ENCODE peak calls at places on chromosome 7, in four cellular contexts. I, C, R and W are unnamed samples.

GRCh38 chr7:40881405-40881926 is 746.7 kb downstream of the SUGCT start:
- DNase-seq in I (peak), C (no peak), R (no peak), W (no peak)

GRCh38 chr7:88306590-88307048 is at the start of gene STEAP4:
- DNase-seq in I (peak), C (no peak), R (peak), W (peak)

GRCh38 chr7:21568762-21569161 is 25.9 kb downstream of the DNAH11 start:
- DNase-seq in I (peak), C (no peak), R (no peak), W (no peak)

GRCh38 chr7:12458520-12459131 is 55.0 kb upstream of the VWDE start:
- DNase-seq in I (peak), C (no peak), R (peak), W (no peak)

GRCh38 chr7:27515933-27516332 is 146.8 kb downstream of the HIBADH start:
- DNase-seq in I (peak), C (no peak), R (no peak), W (no peak)

GRCh38 chr7:151838861-151839381 is 38.0 kb downstream of the PRKAG2 start:
- DNase-seq in I (no peak), C (peak), R (no peak), W (no peak)

GRCh38 chr7:76133839-76134238 is 67.9 kb upstream of the SRRM3 start:
- DNase-seq in I (no peak), C (no peak), R (no peak), W (no peak)

GRCh38 chr7:66013938-66014337 is 31.9 kb upstream of the GUSB start:
- DNase-seq in I (peak), C (no peak), R (peak), W (peak)

GRCh38 chr7:80749270-80749669 is 110.8 kb downstream of the CD36 start:
- DNase-seq in I (no peak), C (no peak), R (no peak), W (no peak)

GRCh38 chr7:50865450-50865849 is 82.8 kb upstream of the GRB10 start:
- DNase-seq in I (no peak), C (no peak), R (no peak), W (no peak)

GRCh38 chr7:24716480-24717246 is 40.6 kb downstream of the GSDME start:
- DNase-seq in I (no peak), C (no peak), R (no peak), W (no peak)

GRCh38 chr7:45910855-45911254 is 10.2 kb downstream of the IGFBP3 start:
- DNase-seq in I (no peak), C (no peak), R (no peak), W (no peak)

GRCh38 chr7:43593010-43593409 is 10.1 kb downstream of the STK17A start:
- DNase-seq in I (no peak), C (no peak), R (no peak), W (no peak)

GRCh38 chr7:15783971-15784693 is 97.6 kb upstream of the MEOX2 start:
- DNase-seq in I (peak), C (no peak), R (no peak), W (no peak)

GRCh38 chr7:6917258-6917657 is 91.2 kb upstream of the CCZ1B start:
- DNase-seq in I (no peak), C (no peak), R (no peak), W (no peak)

GRCh38 chr7:68888971-68889385 is 709.3 kb upstream of the AUTS2 start:
- DNase-seq in I (no peak), C (no peak), R (no peak), W (no peak)

GRCh38 chr7:23938937-23939552 is 229.0 kb downstream of the STK31 start:
- DNase-seq in I (peak), C (no peak), R (peak), W (peak)

GRCh38 chr7:24825931-24826661 is 68.8 kb upstream of the GSDME start:
- DNase-seq in I (peak), C (no peak), R (peak), W (no peak)

GRCh38 chr7:87170828-87171227 is 18.6 kb downstream of the DMTF1 start:
- DNase-seq in I (no peak), C (no peak), R (no peak), W (no peak)

GRCh38 chr7:95205821-95206220 is 118.5 kb downstream of the PON1 start:
- DNase-seq in I (no peak), C (no peak), R (peak), W (no peak)

GRCh38 chr7:46764100-46764941 is 817.6 kb downstream of the TNS3 start:
- DNase-seq in I (no peak), C (peak), R (peak), W (no peak)

GRCh38 chr7:131501930-131502685 is 54.3 kb downstream of the PODXL start:
- DNase-seq in I (no peak), C (no peak), R (no peak), W (no peak)

GRCh38 chr7:17318146-17318545 is 19.7 kb downstream of the AHR start:
- DNase-seq in I (no peak), C (no peak), R (no peak), W (no peak)

GRCh38 chr7:121752706-121753105 is 120.3 kb upstream of the PTPRZ1 start:
- DNase-seq in I (peak), C (no peak), R (peak), W (no peak)

GRCh38 chr7:111953611-111954010 is 252.6 kb downstream of the DOCK4 start:
- DNase-seq in I (peak), C (peak), R (no peak), W (no peak)

GRCh38 chr7:55063036-55063435 is 44.2 kb downstream of the EGFR start:
- DNase-seq in I (no peak), C (no peak), R (no peak), W (no peak)

GRCh38 chr7:74287303-74288033 is 1.7 kb upstream of the CLIP2 start:
- DNase-seq in I (no peak), C (no peak), R (no peak), W (no peak)

GRCh38 chr7:42456756-42457276 is 219.8 kb upstream of the GLI3 start:
- DNase-seq in I (no peak), C (no peak), R (no peak), W (no peak)

GRCh38 chr7:6423942-6424701 is 23.6 kb downstream of the DAGLB start:
- DNase-seq in I (peak), C (no peak), R (no peak), W (no peak)

GRCh38 chr7:42236266-42237161 is 495 bp downstream of the GLI3 start:
- DNase-seq in I (peak), C (no peak), R (no peak), W (peak)

GRCh38 chr7:37267251-37267650 is 181.4 kb downstream of the ELMO1 start:
- DNase-seq in I (no peak), C (no peak), R (no peak), W (no peak)

GRCh38 chr7:158075633-158076001 is 512.0 kb downstream of the PTPRN2 start:
- DNase-seq in I (no peak), C (no peak), R (no peak), W (no peak)

GRCh38 chr7:157043745-157044144 is 33.3 kb upstream of the MNX1 start:
- DNase-seq in I (no peak), C (no peak), R (no peak), W (no peak)

GRCh38 chr7:70171369-70171768 is 573.1 kb downstream of the AUTS2 start:
- DNase-seq in I (no peak), C (no peak), R (no peak), W (no peak)

DNA sequence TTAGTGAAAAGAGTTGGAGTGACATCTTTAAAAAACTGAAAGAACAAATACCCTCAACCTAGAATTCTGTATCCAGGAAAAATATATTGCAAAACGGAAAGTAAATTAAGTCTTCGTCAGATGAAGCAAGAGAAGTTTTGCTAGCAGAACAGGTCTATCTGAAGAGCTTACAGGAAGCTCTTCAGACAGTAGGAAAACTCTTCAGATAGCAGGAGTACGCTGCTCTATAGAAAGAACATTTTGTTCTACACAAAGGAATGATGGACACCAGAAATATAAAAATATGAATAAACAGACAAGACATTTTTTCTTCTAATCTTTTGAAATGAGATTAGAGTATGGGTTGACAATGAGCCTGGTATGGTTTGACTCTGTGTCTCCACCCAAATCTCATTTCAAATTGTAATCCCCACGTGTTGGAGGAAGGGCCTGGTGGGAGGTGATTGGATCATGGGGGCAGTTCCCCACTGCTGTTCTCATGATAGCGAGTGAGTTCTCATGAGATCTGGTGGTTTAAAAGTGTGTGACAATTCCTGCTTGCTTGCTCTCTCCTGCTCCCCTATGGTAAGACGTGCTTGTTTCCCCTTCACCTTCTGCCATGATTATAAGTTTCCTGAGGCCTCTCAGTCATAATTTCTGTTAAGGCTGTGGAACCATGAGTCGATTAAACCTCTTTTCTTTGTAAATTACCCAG is 567.3 kb downstream of the AUTS2 start:
- DNase-seq in I (no peak), C (no peak), R (no peak), W (no peak)
- TF ChIP-seq JUND in I (no peak), C (no peak), R (no peak), W (no peak)

DNA sequence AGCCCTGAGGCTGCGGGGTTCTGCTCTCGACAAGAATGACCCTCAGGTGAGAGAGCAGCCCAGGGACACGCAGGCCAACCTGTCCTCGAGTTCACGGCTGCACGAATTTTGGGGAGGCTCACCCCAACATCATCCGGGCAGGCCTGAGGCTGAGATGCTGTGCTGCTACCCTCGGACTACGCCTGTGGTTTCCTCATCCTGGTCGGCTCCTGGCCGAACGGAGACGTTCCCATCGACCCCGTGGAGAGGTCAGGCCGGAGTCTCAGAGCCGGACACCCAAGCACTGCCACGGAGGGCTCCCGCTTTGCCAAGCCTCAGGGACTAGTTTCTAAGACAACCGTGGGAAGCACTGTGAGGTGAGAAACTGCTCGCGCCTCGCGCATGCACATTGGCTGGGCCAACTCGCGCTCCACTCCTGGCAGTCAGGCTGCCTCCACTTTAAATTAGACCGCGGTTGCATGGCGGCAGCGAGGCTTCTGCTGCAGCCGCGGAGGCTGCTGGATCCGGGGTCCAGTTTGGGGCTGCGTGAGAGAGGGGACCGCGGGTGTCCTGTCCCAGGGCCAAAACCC is 203.4 kb downstream of the ZNF716 start:
- DNase-seq in I (no peak), C (no peak), R (no peak), W (no peak)
- TF ChIP-seq JUND in I (no peak), C (no peak), R (no peak), W (no peak)

GRCh38 chr7:22793593-22794462 is 28.8 kb downstream of the TOMM7 start:
- DNase-seq in I (no peak), C (no peak), R (no peak), W (no peak)

GRCh38 chr7:22801907-22802306 is 20.7 kb downstream of the TOMM7 start:
- DNase-seq in I (no peak), C (no peak), R (no peak), W (no peak)

GRCh38 chr7:22802426-22802825 is 20.2 kb downstream of the TOMM7 start:
- DNase-seq in I (no peak), C (no peak), R (no peak), W (peak)

GRCh38 chr7:22805227-22805626 is 17.4 kb downstream of the TOMM7 start:
- DNase-seq in I (no peak), C (no peak), R (no peak), W (no peak)

GRCh38 chr7:22799633-22800032 is 23.0 kb downstream of the TOMM7 start:
- DNase-seq in I (no peak), C (no peak), R (no peak), W (no peak)
- TF ChIP-seq JUND in I (no peak), C (no peak), R (no peak), W (no peak)

GRCh38 chr7:106814887-106815286 is 50.2 kb upstream of the PIK3CG start:
- DNase-seq in I (no peak), C (no peak), R (no peak), W (no peak)

GRCh38 chr7:106811472-106811871 is 53.6 kb upstream of the PIK3CG start:
- DNase-seq in I (no peak), C (no peak), R (no peak), W (no peak)

GRCh38 chr7:106812027-106812643 is 52.9 kb upstream of the PIK3CG start:
- DNase-seq in I (no peak), C (no peak), R (no peak), W (no peak)

GRCh38 chr7:106817098-106817497 is 48.0 kb upstream of the PIK3CG start:
- DNase-seq in I (no peak), C (no peak), R (no peak), W (no peak)

DNA sequence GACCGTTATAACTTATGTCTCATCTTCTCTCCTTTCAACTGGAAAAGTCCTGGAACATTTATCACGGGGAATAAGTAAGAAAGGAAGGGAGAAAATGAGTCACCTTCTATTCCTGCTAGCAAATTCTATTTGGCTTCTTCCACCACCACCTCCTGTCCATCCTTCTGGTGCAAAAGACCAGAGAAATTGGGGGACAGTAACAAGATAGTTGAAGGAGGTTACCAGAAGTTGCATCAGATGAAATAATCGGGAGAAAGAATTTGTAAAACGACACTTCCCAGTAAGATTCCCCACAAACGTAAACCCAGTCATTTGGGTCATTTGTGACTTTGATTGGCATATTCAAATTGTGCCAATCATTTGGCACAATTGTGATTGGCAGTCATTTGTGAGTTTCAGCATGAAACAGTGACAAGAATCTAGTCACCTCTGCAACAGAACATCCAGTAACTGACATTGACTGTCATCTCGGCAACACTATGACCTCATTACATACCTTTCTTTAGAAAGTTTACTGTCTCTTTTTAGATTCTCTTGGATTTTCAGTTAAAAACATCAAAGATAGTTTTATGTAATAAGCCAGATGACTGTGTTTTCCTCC is 51.3 kb upstream of the PIK3CG start:
- DNase-seq in I (no peak), C (no peak), R (no peak), W (no peak)
- TF ChIP-seq JUND in I (no peak), C (no peak), R (peak), W (no peak)

GRCh38 chr7:90625562-90625961 is 29.4 kb downstream of the CDK14 start:
- DNase-seq in I (no peak), C (no peak), R (no peak), W (no peak)
- TF ChIP-seq JUND in I (no peak), C (no peak), R (no peak), W (no peak)

DNA sequence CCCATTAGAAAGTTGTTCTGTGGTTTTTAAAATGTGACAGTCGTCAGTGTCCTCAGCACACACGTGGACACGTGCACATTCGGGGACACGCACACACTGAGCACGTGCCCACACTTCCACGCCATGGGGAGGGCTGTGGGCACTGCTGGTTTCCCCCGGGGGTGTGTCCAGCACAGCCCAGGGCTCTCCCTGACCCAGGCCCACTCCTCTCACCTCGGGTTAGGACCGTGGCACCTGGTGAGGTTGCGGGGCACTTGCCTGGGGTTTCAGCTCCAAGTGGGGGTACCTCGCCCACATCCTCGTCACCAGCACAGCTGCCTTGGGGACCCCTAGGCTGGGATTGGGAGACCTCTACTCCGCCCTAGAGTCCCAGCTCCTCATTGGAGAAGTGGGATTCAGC is 20.7 kb downstream of the GET4 start:
- DNase-seq in I (no peak), C (no peak), R (no peak), W (no peak)
- TF ChIP-seq JUND in I (no peak), C (no peak), R (no peak), W (no peak)

GRCh38 chr7:116528008-116528789 is 3.4 kb downstream of the CAV1 start:
- DNase-seq in I (no peak), C (no peak), R (peak), W (no peak)
- TF ChIP-seq JUND in I (no peak), C (no peak), R (no peak), W (no peak)